ENCODE peak calls at places on chromosomes 5 and 9, in eight cellular contexts. P is HS-5, W is pons, O is NCI-H524, K is endothelial cell, E is left cardiac atrium, C is MM.1S, V is colonic mucosa. U is an unnamed sample.

GRCh38 chr5:39446231-39446630 is 21.5 kb upstream of the DAB2 start:
- DNase-seq in P (no peak), W (no peak), O (no peak), K (no peak), E (no peak), C (no peak), V (no peak), U (no peak)

GRCh38 chr9:5574998-5575397 is 53.9 kb upstream of the RIC1 start:
- DNase-seq in P (no peak), W (no peak), O (no peak), K (no peak), E (no peak), C (no peak), V (no peak), U (no peak)

GRCh38 chr5:179123491-179124328 is 63.5 kb downstream of the ZNF354C start:
- DNase-seq in P (no peak), W (no peak), O (no peak), K (no peak), E (no peak), C (no peak), V (peak), U (no peak)

GRCh38 chr5:131595088-131596033 is 39.7 kb downstream of the RAPGEF6 start:
- DNase-seq in P (no peak), W (no peak), O (no peak), K (no peak), E (no peak), C (peak), V (no peak), U (no peak)

GRCh38 chr9:7828344-7828743 is 28.8 kb upstream of the DMAC1 start:
- DNase-seq in P (no peak), W (no peak), O (no peak), K (no peak), E (no peak), C (no peak), V (no peak), U (peak)

GRCh38 chr5:158819840-158820620 is 279.7 kb downstream of the EBF1 start:
- DNase-seq in P (peak), W (no peak), O (no peak), K (no peak), E (no peak), C (no peak), V (no peak), U (no peak)

GRCh38 chr5:2187156-2187555 is 304.4 kb upstream of the IRX4 start:
- DNase-seq in P (no peak), W (no peak), O (no peak), K (no peak), E (no peak), C (no peak), V (peak), U (no peak)

GRCh38 chr5:58999804-59000595 is 417.1 kb downstream of the RAB3C start:
- DNase-seq in P (no peak), W (peak), O (peak), K (no peak), E (no peak), C (no peak), V (no peak), U (no peak)

GRCh38 chr5:146107901-146108300 is 2.5 kb upstream of the PLAC8L1 start:
- DNase-seq in P (no peak), W (no peak), O (no peak), K (no peak), E (no peak), C (no peak), V (no peak), U (no peak)

GRCh38 chr5:135107986-135108385 is 74.0 kb upstream of the PITX1 start:
- DNase-seq in P (no peak), W (no peak), O (no peak), K (no peak), E (peak), C (no peak), V (no peak), U (no peak)

GRCh38 chr9:86126998-86127972 is 27.9 kb upstream of the GOLM1 start:
- DNase-seq in P (peak), W (peak), O (no peak), K (peak), E (peak), C (peak), V (peak), U (peak)